ENCODE peak calls at places on chromosomes 6 and 20, in four cellular contexts. W is HepG2, D is K562, F is GM12878. T is an unnamed sample.
A peak's percentile ranks its signal among the peaks of the same experiment; 100 is the strongest.

GRCh38 chr20:61067221-61067620 is 184.8 kb upstream of the CDH4 start:
- DNase-seq in W (no peak), D (no peak), F (no peak), T (no peak)

GRCh38 chr6:15485875-15486274 is 177.0 kb downstream of the DTNBP1 start:
- DNase-seq in W (no peak), D (no peak), F (no peak), T (no peak)

GRCh38 chr6:128370072-128370471 is 150.3 kb downstream of the PTPRK start:
- DNase-seq in W (peak; percentile 43), D (no peak), F (no peak), T (no peak)

GRCh38 chr6:105603779-105604592 is 201.1 kb upstream of the PREP start:
- DNase-seq in W (no peak), D (no peak), F (no peak), T (no peak)

GRCh38 chr6:44696099-44696498 is 308.6 kb downstream of the CDC5L start:
- DNase-seq in W (no peak), D (no peak), F (no peak), T (no peak)

GRCh38 chr6:46221221-46221793 is 50.5 kb upstream of the ENPP5 start:
- DNase-seq in W (peak; percentile 26), D (peak; percentile 38), F (peak; percentile 48), T (no peak)

GRCh38 chr20:59645316-59645715 is 41.0 kb downstream of the PHACTR3 start:
- DNase-seq in W (no peak), D (no peak), F (no peak), T (no peak)

GRCh38 chr20:52226370-52226769 is 34.8 kb upstream of the ZFP64 start:
- DNase-seq in W (peak; percentile 28), D (no peak), F (no peak), T (no peak)

GRCh38 chr20:51687071-51687470 is 81.1 kb downstream of the ATP9A start:
- DNase-seq in W (no peak), D (no peak), F (no peak), T (no peak)

GRCh38 chr6:113315879-113316278 is 541.3 kb upstream of the MARCKS start:
- DNase-seq in W (no peak), D (no peak), F (no peak), T (no peak)

GRCh38 chr6:42938987-42939809 is 9.9 kb downstream of the CNPY3 start:
- DNase-seq in W (peak; percentile 86), D (no peak), F (no peak), T (peak; percentile 29)

GRCh38 chr20:47648943-47649342 is 136.3 kb downstream of the SULF2 start:
- DNase-seq in W (no peak), D (no peak), F (no peak), T (peak; percentile 44)

DNA sequence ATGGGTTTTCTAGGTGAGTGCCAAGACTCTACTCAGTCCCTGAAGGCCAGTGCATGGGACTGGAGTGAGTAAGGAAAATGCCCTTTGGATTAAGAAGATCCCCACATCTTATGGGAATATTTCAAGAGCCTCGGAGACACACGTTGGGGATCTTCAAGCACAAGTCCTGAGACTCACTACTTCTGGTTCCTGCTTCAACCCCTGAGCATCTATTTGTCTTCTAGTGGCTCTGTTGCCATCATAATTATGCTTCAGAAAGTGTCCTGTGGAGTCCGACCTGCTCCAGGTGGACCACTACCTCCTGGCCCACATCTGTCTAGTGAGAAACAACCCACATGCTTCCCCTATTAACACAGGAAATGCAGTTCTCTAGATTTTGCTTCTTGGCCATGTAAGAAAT is at the start of gene OR5V1:
- DNase-seq in W (no peak), D (no peak), F (no peak), T (no peak)
- TF ChIP-seq ATF3 in W (no peak), D (no peak), F (no peak), T (no peak)

DNA sequence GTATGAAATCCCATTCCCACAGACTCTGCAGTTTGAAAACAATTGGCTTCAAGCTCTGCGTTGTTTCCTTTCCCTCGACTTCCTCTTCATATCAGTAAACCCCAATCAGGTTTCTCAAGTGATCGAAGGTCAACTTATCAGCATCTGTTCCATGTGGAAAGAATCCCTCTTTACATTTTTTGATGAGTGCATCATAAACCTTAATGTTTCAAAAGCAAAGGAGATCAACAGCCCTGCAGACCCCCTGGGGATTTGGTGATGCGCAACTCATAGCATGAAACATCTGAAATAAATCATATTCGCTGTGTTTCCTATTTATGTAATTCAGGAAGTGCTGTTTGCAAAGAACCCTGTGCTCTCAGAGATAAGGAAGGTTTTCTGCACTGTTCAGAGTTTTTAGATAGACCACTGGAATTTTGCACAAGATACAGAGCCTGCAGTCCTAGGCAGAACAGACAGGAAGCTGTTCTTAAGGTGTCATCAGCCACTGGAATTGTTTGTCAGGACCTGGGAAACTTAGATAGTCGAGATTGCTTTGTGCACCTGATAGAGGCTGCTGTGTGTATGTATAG is 216.0 kb downstream of the HIVEP2 start:
- DNase-seq in W (no peak), D (no peak), F (no peak), T (no peak)
- TF ChIP-seq NR2C2 in W (no peak), D (no peak), F (no peak), T (no peak)

GRCh38 chr6:431986-432385 is 40.4 kb downstream of the IRF4 start:
- DNase-seq in W (no peak), D (no peak), F (no peak), T (no peak)
- TF ChIP-seq CBFB in W (no peak), D (no peak), F (no peak), T (no peak)

GRCh38 chr20:19976595-19977372 is 40.4 kb upstream of the NAA20 start:
- DNase-seq in W (peak; percentile 90), D (no peak), F (no peak), T (no peak)

GRCh38 chr20:19975436-19975799 is 41.7 kb upstream of the NAA20 start:
- DNase-seq in W (no peak), D (no peak), F (no peak), T (no peak)

GRCh38 chr20:19974621-19975435 is 42.3 kb upstream of the NAA20 start:
- DNase-seq in W (no peak), D (no peak), F (no peak), T (no peak)

GRCh38 chr20:19975901-19976300 is 41.3 kb upstream of the NAA20 start:
- DNase-seq in W (no peak), D (no peak), F (no peak), T (no peak)

GRCh38 chr20:19973920-19974620 is 43.1 kb upstream of the NAA20 start:
- DNase-seq in W (no peak), D (no peak), F (no peak), T (no peak)
- TF ChIP-seq ATF3 in W (no peak), D (no peak), F (no peak), T (no peak)

DNA sequence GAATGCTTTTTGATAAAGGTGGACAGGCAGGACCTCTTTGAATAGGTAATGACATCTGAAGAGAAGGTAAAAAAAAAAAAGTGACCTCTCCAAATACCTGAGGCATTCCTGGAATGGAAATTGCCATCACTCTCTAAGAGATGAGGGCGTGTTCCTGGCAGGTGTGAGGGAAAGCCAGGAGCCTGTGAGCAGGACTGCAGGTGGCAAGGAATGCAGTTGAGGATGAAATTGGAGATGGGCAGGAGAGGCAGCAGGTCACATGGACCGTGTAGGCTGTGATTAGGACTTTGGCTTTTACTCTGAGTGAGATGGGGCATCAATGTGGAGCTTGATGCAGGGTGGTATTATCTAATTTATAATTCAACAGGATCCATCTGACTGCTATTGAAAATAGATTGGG is 227.4 kb downstream of the LRFN2 start:
- DNase-seq in W (no peak), D (no peak), F (no peak), T (peak; percentile 73)
- TF ChIP-seq NR2C2 in W (no peak), D (no peak), F (no peak), T (no peak)

GRCh38 chr20:50439539-50440453 is 70.4 kb upstream of the PTPN1 start:
- DNase-seq in W (no peak), D (no peak), F (no peak), T (no peak)
- TF ChIP-seq CBFB in W (no peak), D (no peak), F (no peak), T (no peak)

GRCh38 chr20:54284928-54285704 is 77.2 kb downstream of the PFDN4 start:
- DNase-seq in W (no peak), D (no peak), F (no peak), T (no peak)
- TF ChIP-seq ATF3 in W (no peak), D (no peak), F (no peak), T (no peak)